ENCODE peak calls at places on chromosomes 16 and 17, in four cellular contexts. W, T, B and K are unnamed samples.

GRCh38 chr17:4249452-4250029 is 14.2 kb downstream of the ANKFY1 start:
- DNase-seq in W (peak), B (no peak), T (no peak), K (no peak)

GRCh38 chr17:83194189-83194565 is 114.8 kb downstream of the METRNL start:
- DNase-seq in W (no peak), B (no peak), T (no peak), K (no peak)

GRCh38 chr16:63018581-63019223 is 982.5 kb upstream of the CDH8 start:
- DNase-seq in W (no peak), T (no peak), B (no peak), K (no peak)

GRCh38 chr17:38798614-38799500 is 499 bp downstream of the PIP4K2B start:
- DNase-seq in T (peak), B (peak), W (no peak), K (peak)

GRCh38 chr16:87416826-87417471 is 24.8 kb downstream of the MAP1LC3B start:
- DNase-seq in B (no peak), T (no peak), W (no peak), K (no peak)

GRCh38 chr16:54447606-54448440 is 161.2 kb upstream of the IRX3 start:
- DNase-seq in B (peak), W (no peak), T (no peak), K (no peak)

GRCh38 chr17:14871921-14872320 is 393.2 kb downstream of the PMP22 start:
- DNase-seq in T (no peak), W (no peak), B (no peak), K (no peak)

GRCh38 chr17:45111838-45112237 is 20.5 kb downstream of the PLCD3 start:
- DNase-seq in B (no peak), T (no peak), W (no peak), K (no peak)

GRCh38 chr16:69406780-69407331 is 17.6 kb upstream of the CYB5B start:
- DNase-seq in W (no peak), T (no peak), B (no peak), K (peak)

GRCh38 chr16:71834291-71834690 is 11.5 kb upstream of the ATXN1L start:
- DNase-seq in T (no peak), W (no peak), B (no peak), K (no peak)

GRCh38 chr17:49494937-49495841 is at the start of gene NGFR:
- DNase-seq in B (peak), W (peak), T (peak), K (peak)

GRCh38 chr16:17151335-17151734 is 319.4 kb downstream of the XYLT1 start:
- DNase-seq in B (no peak), W (no peak), T (no peak), K (no peak)

GRCh38 chr17:63751806-63752205 is 10.2 kb upstream of the STRADA start:
- DNase-seq in T (no peak), B (peak), W (no peak), K (no peak)

GRCh38 chr17:50903604-50904521 is 37.7 kb upstream of the TOB1 start:
- DNase-seq in T (no peak), W (no peak), B (no peak), K (no peak)

GRCh38 chr17:79095345-79096055 is 20.9 kb downstream of the ENGASE start:
- DNase-seq in T (no peak), W (no peak), B (no peak), K (no peak)

GRCh38 chr16:59905628-59906027 is 1171.5 kb upstream of the GOT2 start:
- DNase-seq in B (no peak), W (no peak), T (no peak), K (no peak)

GRCh38 chr17:17749921-17750320 is 68.7 kb downstream of the RAI1 start:
- DNase-seq in W (peak), B (peak), T (peak), K (peak)